ENCODE peak calls at places on chromosome 1, in four cellular contexts. One of them, this sample, is unnamed.
A peak's percentile ranks its signal among the peaks of the same experiment; 100 is the strongest.

GRCh38 chr1:67700220-67700619 is 15.2 kb downstream of the GADD45A start:
- DNase-seq in osteoblast: peak; percentile 37
- DNase-seq in activated T-cell treated with anti-CD3 and anti-CD28 coated beads for 1 hour: no peak
- DNase-seq in frontal cortex: no peak
- DNase-seq in this sample: no peak

GRCh38 chr1:201229095-201229494 is 38.5 kb downstream of the IGFN1 start:
- DNase-seq in osteoblast: peak; percentile 48
- DNase-seq in activated T-cell treated with anti-CD3 and anti-CD28 coated beads for 1 hour: no peak
- DNase-seq in frontal cortex: no peak
- DNase-seq in this sample: no peak

GRCh38 chr1:168498159-168498609 is 45.6 kb downstream of the XCL2 start:
- DNase-seq in osteoblast: no peak
- DNase-seq in activated T-cell treated with anti-CD3 and anti-CD28 coated beads for 1 hour: no peak
- DNase-seq in frontal cortex: no peak
- DNase-seq in this sample: no peak

GRCh38 chr1:243409284-243409683 is 153.4 kb downstream of the SDCCAG8 start:
- DNase-seq in osteoblast: no peak
- DNase-seq in activated T-cell treated with anti-CD3 and anti-CD28 coated beads for 1 hour: no peak
- DNase-seq in frontal cortex: no peak
- DNase-seq in this sample: no peak

GRCh38 chr1:47840791-47841190 is 156.4 kb downstream of the TRABD2B start:
- DNase-seq in osteoblast: no peak
- DNase-seq in activated T-cell treated with anti-CD3 and anti-CD28 coated beads for 1 hour: no peak
- DNase-seq in frontal cortex: no peak
- DNase-seq in this sample: no peak

GRCh38 chr1:111990878-111991760 is 1.7 kb upstream of the KCND3 start:
- DNase-seq in osteoblast: peak; percentile 90
- DNase-seq in activated T-cell treated with anti-CD3 and anti-CD28 coated beads for 1 hour: no peak
- DNase-seq in frontal cortex: peak; percentile 52
- DNase-seq in this sample: no peak

GRCh38 chr1:111633736-111634135 is 14.1 kb downstream of the RAP1A start:
- DNase-seq in osteoblast: no peak
- DNase-seq in activated T-cell treated with anti-CD3 and anti-CD28 coated beads for 1 hour: no peak
- DNase-seq in frontal cortex: no peak
- DNase-seq in this sample: no peak

GRCh38 chr1:30743584-30744059 is 14.0 kb downstream of the LAPTM5 start:
- DNase-seq in osteoblast: no peak
- DNase-seq in activated T-cell treated with anti-CD3 and anti-CD28 coated beads for 1 hour: peak; percentile 52
- DNase-seq in frontal cortex: no peak
- DNase-seq in this sample: peak; percentile 54

GRCh38 chr1:2632051-2632430 is 775 bp downstream of the MMEL1 start:
- DNase-seq in osteoblast: peak; percentile 76
- DNase-seq in activated T-cell treated with anti-CD3 and anti-CD28 coated beads for 1 hour: no peak
- DNase-seq in frontal cortex: no peak
- DNase-seq in this sample: no peak